ENCODE peak calls at places on chromosome 12, in ten cellular contexts. I, F, T, Q, P, H, J, Y, S and W are unnamed samples. For H3K9me3 and H3K4me1, the result is how much of the 10 kb centered on the place peaks cover.

GRCh38 chr12:54378791-54379400 is 5.6 kb downstream of the ZNF385A start:
- DNase-seq in T (peak), Y (peak), H (peak), I (no peak), S (peak), P (no peak), F (peak), J (peak), Q (peak), W (no peak)

GRCh38 chr12:53068811-53069585 is 10.2 kb downstream of the SPRYD3 start:
- DNase-seq in F (no peak), I (peak), Q (no peak), H (no peak), Y (no peak), J (no peak), S (no peak), P (peak), T (no peak), W (no peak)

GRCh38 chr12:98997-99396 is 32.4 kb downstream of the IQSEC3 start:
- DNase-seq in P (peak), S (no peak), Q (no peak), H (no peak), J (no peak), Y (no peak), T (no peak), F (no peak), I (no peak), W (no peak)

GRCh38 chr12:28202374-28203130 is 12.3 kb downstream of the CCDC91 start:
- DNase-seq in P (no peak), Q (no peak), J (no peak), Y (no peak), I (no peak), F (peak), H (no peak), S (peak), T (no peak), W (no peak)

GRCh38 chr12:111578276-111578970 is 20.7 kb downstream of the ATXN2 start:
- DNase-seq in Q (no peak), P (no peak), S (no peak), Y (no peak), T (no peak), H (no peak), I (no peak), F (no peak), J (no peak), W (no peak)

GRCh38 chr12:24767016-24767415 is 181.9 kb downstream of the BCAT1 start:
- DNase-seq in P (no peak), F (no peak), H (no peak), Y (no peak), J (no peak), Q (no peak), I (no peak), S (no peak), T (no peak), W (no peak)

GRCh38 chr12:51270067-51270846 is at the start of gene SMAGP:
- DNase-seq in I (peak), T (peak), H (peak), J (peak), Q (peak), F (peak), P (no peak), S (peak), Y (peak), W (peak)

GRCh38 chr12:27463826-27464554 is 17.5 kb downstream of the SMCO2 start:
- DNase-seq in J (no peak), F (no peak), Y (no peak), P (no peak), I (no peak), S (peak), Q (no peak), H (peak), T (peak), W (no peak)

GRCh38 chr12:54040648-54041047 is 7.8 kb downstream of the HOXC5 start:
- DNase-seq in P (no peak), J (no peak), Q (no peak), H (no peak), I (no peak), T (no peak), Y (no peak), S (no peak), F (no peak), W (no peak)

GRCh38 chr12:131100031-131100674 is 146.4 kb downstream of the ADGRD1 start:
- DNase-seq in I (no peak), S (no peak), T (no peak), P (no peak), F (no peak), Y (no peak), H (no peak), Q (no peak), J (no peak), W (no peak)

GRCh38 chr12:10562306-10562933 is 51.0 kb downstream of the MAGOHB start:
- DNase-seq in T (no peak), S (no peak), J (no peak), P (no peak), H (no peak), Q (peak), Y (no peak), F (no peak), I (peak), W (peak)

GRCh38 chr12:109445224-109445623 is 31.9 kb downstream of the KCTD10 start:
- DNase-seq in H (no peak), F (no peak), I (no peak), P (no peak), Q (no peak), J (no peak), T (no peak), Y (no peak), S (no peak), W (no peak)

GRCh38 chr12:91274886-91275285 is 92.3 kb upstream of the DCN start:
- DNase-seq in Q (no peak), F (no peak), H (no peak), S (peak), Y (no peak), J (no peak), T (no peak), I (no peak), P (no peak), W (no peak)

GRCh38 chr12:110316861-110317260 is 35.8 kb downstream of the ATP2A2 start:
- DNase-seq in S (no peak), I (no peak), Y (no peak), T (no peak), P (no peak), Q (no peak), H (no peak), J (no peak), F (no peak), W (no peak)

GRCh38 chr12:25433581-25434325 is 119.3 kb downstream of the LMNTD1 start:
- DNase-seq in F (no peak), I (no peak), J (no peak), Q (peak), H (no peak), P (no peak), T (no peak), Y (no peak), S (no peak), W (no peak)

GRCh38 chr12:77485961-77486579 is 344.6 kb upstream of the NAV3 start:
- DNase-seq in I (no peak), T (no peak), S (no peak), P (no peak), Q (no peak), F (no peak), H (no peak), Y (no peak), J (no peak), W (no peak)

GRCh38 chr12:69984216-69984615 is 159.2 kb downstream of the MYRFL start:
- DNase-seq in P (no peak), F (no peak), H (no peak), J (no peak), Q (no peak), Y (no peak), T (no peak), I (no peak), S (no peak), W (no peak)

GRCh38 chr12:69986109-69986508 is 161.1 kb downstream of the MYRFL start:
- DNase-seq in Q (no peak), J (no peak), T (no peak), F (no peak), I (no peak), H (no peak), S (no peak), P (no peak), Y (no peak), W (no peak)

GRCh38 chr12:69988601-69989194 is 163.7 kb downstream of the MYRFL start:
- DNase-seq in I (no peak), Q (no peak), Y (no peak), P (no peak), T (no peak), H (no peak), F (no peak), J (no peak), S (no peak), W (no peak)

GRCh38 chr12:69985656-69986055 is 160.6 kb downstream of the MYRFL start:
- DNase-seq in Q (peak), H (no peak), I (no peak), T (no peak), J (peak), P (no peak), F (peak), S (no peak), Y (no peak), W (no peak)

GRCh38 chr12:69987453-69988102 is 162.6 kb downstream of the MYRFL start:
- DNase-seq in I (peak), H (no peak), S (peak), F (no peak), P (no peak), Y (no peak), Q (no peak), T (no peak), J (peak), W (no peak)
- H3K4me3 ChIP-seq in I (no peak), H (no peak), S (no peak), F (no peak), P (peak), Y (no peak), Q (no peak), T (no peak), J (no peak), W (no peak)

GRCh38 chr12:133190176-133190575 is 8.9 kb downstream of the ZNF268 start:
- DNase-seq in I (no peak), S (no peak), T (no peak), J (no peak), P (no peak), F (no peak), Y (no peak), Q (no peak), H (no peak), W (no peak)
- H3K9me3 ChIP-seq in I (under half), S (under half), T (under half), J (half or more), P (half or more), F (under half), Y (half or more), Q (under half), H (half or more), W (half or more)

DNA sequence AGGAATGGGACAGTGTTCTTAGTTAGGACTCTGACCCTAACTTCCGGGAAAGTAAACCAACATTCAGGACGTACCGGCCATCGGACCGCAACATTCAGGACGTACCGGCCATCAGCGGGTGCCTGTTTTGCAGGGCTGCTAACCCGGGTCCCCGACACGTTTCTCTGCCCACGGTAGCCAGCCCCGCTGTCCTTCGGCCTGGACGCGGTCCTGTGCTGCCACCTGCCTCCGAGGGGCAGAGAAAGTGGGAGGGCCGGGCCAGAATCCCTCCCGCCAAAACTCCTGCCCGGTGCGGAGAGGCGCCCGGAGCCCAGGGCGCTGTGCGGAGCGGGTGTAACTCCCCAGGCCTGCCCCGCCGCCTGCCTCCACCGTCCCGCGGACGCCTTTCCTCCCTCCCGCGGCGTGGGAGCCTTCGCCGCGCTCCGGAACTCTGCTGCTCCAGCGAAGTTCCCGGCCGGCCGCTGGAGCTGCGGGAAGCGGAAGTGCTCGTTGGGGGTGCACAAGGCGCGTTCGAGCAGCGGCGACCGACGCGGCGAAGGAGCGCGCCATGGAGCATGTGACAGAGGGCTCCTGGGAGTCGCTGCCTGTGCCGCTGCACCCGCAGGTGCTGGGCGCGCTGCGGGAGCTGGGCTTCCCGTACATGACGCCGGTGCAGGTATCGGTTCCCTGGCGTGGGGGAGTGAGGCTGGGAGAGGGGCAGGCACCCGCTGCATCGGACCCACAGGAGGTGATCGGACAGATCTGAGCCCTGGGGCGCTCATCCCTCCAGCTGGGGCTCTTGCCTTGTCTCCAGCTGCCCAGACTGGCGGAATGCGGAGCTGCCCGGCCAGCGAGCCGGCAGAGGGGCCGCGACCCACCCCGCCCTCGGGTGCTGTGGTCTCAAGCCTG is at the start of gene DDX55:
- DNase-seq in P (peak), J (peak), I (peak), Q (peak), Y (peak), S (peak), T (peak), F (peak), H (peak), W (peak)
- H3K4me1 ChIP-seq in P (under half), J (under half), I (under half), Q (under half), Y (under half), S (under half), T (under half), F (under half), H (under half), W (under half)

DNA sequence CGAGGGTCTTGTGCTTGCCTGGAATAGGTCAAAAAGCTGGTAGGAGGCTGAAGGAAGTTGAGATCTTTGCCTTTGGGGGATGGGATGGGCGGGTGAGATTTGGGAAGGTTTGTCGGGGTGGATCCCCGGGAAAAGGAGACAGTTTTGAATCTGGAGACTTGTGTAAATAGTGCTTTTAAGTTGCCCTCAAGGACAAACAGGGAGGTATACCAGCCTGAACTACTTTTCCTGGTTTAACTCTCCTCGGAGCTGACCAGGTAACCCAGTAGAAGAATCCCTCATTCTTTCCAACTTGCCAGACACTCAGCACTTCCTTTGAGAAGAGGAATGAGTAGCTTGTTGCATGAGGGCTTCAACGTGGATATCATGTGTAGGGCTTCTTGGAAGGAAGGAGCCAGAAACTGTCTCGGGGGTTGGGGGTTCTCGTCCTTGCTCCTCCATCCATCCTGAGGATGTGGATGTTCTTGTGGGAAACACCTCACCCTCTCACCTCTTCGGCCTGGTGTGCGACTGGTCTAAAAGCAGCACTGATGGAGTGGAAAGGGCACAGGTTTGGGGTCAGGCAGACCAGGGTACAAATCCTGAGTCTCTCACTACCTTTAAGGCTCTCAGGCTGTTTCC is 1.9 kb downstream of the TEAD4 start:
- DNase-seq in J (no peak), T (no peak), P (no peak), Q (no peak), H (no peak), Y (no peak), I (no peak), S (no peak), F (no peak), W (no peak)
- H3K4me3 ChIP-seq in J (no peak), T (peak), P (peak), Q (no peak), H (peak), Y (peak), I (no peak), S (peak), F (no peak), W (no peak)

GRCh38 chr12:97168804-97169203 is 261.7 kb downstream of the NEDD1 start:
- DNase-seq in I (no peak), Q (no peak), F (no peak), T (no peak), Y (no peak), P (no peak), J (no peak), H (no peak), S (no peak), W (no peak)
- H3K9me3 ChIP-seq in I (under half), Q (under half), F (under half), T (under half), Y (under half), P (under half), J (under half), H (under half), S (under half), W (under half)

DNA sequence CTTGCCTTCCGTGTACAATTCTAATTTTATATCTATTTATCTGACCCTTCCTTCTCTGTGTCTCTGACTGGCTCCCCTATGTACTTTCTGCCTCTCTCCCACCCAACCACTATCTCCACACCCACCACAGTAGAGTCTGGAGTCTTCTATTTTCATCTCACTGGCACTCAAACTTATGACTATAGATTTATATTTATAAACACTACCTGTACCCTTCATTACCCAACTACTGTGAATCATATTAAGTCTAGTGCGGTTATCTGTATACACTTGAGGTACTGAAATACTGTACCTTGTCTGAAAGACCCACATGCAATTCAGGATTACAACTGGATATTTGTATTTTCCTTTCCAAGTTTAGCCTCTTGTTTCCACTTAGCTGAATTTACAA is 36.1 kb downstream of the ATP2B1 start:
- DNase-seq in I (no peak), Y (no peak), T (no peak), Q (no peak), F (no peak), J (no peak), H (no peak), P (no peak), S (no peak), W (no peak)
- H3K4me1 ChIP-seq in I (under half), Y (half or more), T (under half), Q (under half), F (under half), J (under half), H (under half), P (under half), S (under half), W (under half)

GRCh38 chr12:121129705-121130147 is 3.0 kb upstream of the P2RX7 start:
- DNase-seq in F (no peak), H (no peak), S (no peak), Q (peak), P (no peak), I (no peak), Y (no peak), J (no peak), T (no peak), W (no peak)
- H3K4me3 ChIP-seq in F (no peak), H (peak), S (no peak), Q (peak), P (no peak), I (peak), Y (no peak), J (no peak), T (no peak), W (peak)

GRCh38 chr12:125169870-125170269 is 104.6 kb downstream of the AACS start:
- DNase-seq in S (no peak), J (no peak), F (no peak), H (no peak), I (no peak), P (no peak), Y (no peak), T (no peak), Q (no peak), W (no peak)

GRCh38 chr12:125171267-125171666 is 106.0 kb downstream of the AACS start:
- DNase-seq in F (no peak), T (no peak), Q (no peak), J (no peak), I (no peak), P (no peak), H (no peak), S (no peak), Y (no peak), W (no peak)

GRCh38 chr12:125172231-125172850 is 107.1 kb downstream of the AACS start:
- DNase-seq in P (no peak), S (no peak), J (no peak), I (no peak), Y (no peak), Q (no peak), F (no peak), T (no peak), H (no peak), W (no peak)

GRCh38 chr12:125167658-125168057 is 102.4 kb downstream of the AACS start:
- DNase-seq in J (no peak), I (no peak), F (no peak), S (no peak), T (no peak), P (no peak), Q (no peak), Y (no peak), H (no peak), W (no peak)

DNA sequence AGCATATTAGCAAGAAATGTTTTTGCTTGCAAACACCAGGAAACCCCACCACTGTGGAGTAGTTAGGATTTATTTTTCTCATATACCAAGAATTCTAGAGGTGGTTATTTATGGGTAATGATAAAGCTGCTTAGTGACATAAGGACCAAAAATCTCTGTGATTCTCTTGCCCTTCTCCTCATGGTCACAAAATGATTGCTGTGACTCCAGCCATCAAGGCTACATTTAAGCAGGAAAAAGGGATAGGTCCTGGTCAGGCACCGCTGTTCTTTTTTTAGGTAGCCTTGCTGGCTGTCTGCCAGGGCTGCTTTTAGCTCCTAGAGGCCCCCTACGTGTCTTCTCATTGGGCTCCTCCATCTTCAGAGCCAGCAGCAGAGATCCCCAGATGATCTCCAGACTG is 104.2 kb downstream of the AACS start:
- DNase-seq in P (no peak), Q (no peak), H (no peak), F (no peak), S (no peak), J (no peak), I (no peak), Y (no peak), T (no peak), W (no peak)
- H3K9me3 ChIP-seq in P (under half), Q (under half), H (under half), F (under half), S (under half), J (under half), I (under half), Y (under half), T (under half), W (under half)

DNA sequence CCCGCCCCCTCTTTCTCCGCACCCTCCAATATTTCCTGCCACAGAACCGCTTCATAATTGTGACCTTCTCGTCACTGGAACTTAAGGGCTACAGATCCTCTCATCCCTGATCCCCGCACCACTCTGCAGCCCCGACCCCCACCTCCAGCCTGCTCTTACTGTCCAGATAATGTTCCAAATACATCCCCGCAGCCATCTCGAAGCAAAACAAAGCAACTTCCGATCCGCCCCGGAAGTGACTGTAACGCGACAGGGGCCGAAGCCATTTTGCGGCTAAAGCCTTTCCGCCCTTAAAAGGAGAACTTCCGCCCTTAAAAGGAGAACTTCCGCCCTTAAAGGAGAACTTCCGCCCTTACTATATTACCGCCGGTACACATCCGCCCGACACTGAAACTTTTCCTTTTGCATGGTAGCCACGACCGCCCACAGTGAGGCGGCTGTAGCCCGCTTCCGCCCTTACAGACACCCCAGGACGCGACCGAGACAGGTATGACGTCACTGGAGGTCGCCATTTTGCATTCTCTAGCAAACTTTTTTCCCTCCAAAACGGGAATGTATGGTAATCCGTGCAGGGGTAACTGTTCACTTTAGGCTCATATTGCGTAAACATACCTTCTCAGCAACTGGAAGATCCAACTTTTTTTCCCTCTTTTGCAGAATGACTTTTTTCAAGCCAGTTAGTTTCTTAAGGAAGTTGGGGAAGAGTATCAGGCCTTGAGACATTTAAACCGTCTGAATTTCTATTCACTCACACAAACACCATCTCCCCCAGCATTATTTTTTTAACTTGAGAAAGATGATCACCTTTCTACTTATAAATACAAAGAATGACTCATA is at the start of gene ING4:
- DNase-seq in J (peak), F (peak), P (peak), S (peak), H (peak), I (peak), T (peak), Q (peak), Y (peak), W (peak)
- H3K4me1 ChIP-seq in J (under half), F (under half), P (under half), S (under half), H (under half), I (under half), T (under half), Q (under half), Y (under half), W (under half)